ENCODE peak calls at places on chromosomes 1 and 21, in four cellular contexts. C, F, T and Q are unnamed samples.

GRCh38 chr1:198128528-198128927 is 28.3 kb upstream of the NEK7 start:
- DNase-seq in T (no peak), F (no peak), C (no peak), Q (no peak)

GRCh38 chr1:180732866-180733265 is 101.0 kb downstream of the XPR1 start:
- DNase-seq in F (no peak), C (no peak), T (no peak), Q (no peak)

GRCh38 chr1:54859687-54860391 is 27.2 kb downstream of the DHCR24 start:
- DNase-seq in T (no peak), C (no peak), F (no peak), Q (no peak)

GRCh38 chr21:25500598-25500997 is 106.7 kb downstream of the MRPL39 start:
- DNase-seq in T (no peak), F (no peak), C (no peak), Q (no peak)

GRCh38 chr1:168621356-168621755 is 45.0 kb downstream of the XCL1 start:
- DNase-seq in F (no peak), T (no peak), C (no peak), Q (no peak)

GRCh38 chr1:197485790-197486189 is 217.7 kb downstream of the CRB1 start:
- DNase-seq in T (no peak), F (no peak), C (no peak), Q (no peak)

GRCh38 chr1:67190410-67190809 is 24.2 kb downstream of the IL23R start:
- DNase-seq in T (no peak), F (no peak), C (no peak), Q (peak)

GRCh38 chr1:43834280-43835140 is 99.1 kb upstream of the ARTN start:
- DNase-seq in F (peak), C (no peak), T (no peak), Q (no peak)

GRCh38 chr1:52055854-52056109 is 313 bp upstream of the BTF3L4 start:
- DNase-seq in F (no peak), T (no peak), C (no peak), Q (no peak)

GRCh38 chr1:32765561-32766327 is 51.4 kb downstream of the YARS1 start:
- DNase-seq in C (no peak), T (no peak), F (no peak), Q (no peak)

GRCh38 chr1:176605151-176605550 is 142.2 kb downstream of the PAPPA2 start:
- DNase-seq in T (no peak), C (no peak), F (no peak), Q (no peak)

GRCh38 chr1:66676616-66677298 is 75.5 kb upstream of the DYNLT5 start:
- DNase-seq in T (no peak), C (no peak), F (no peak), Q (no peak)

GRCh38 chr1:235095938-235096562 is 32.6 kb downstream of the TOMM20 start:
- DNase-seq in T (no peak), C (no peak), F (no peak), Q (no peak)

GRCh38 chr1:45200435-45200834 is 6.0 kb downstream of the ZSWIM5 start:
- DNase-seq in F (no peak), C (no peak), T (no peak), Q (no peak)

GRCh38 chr1:245046764-245047163 is 108.0 kb upstream of the KIF26B start:
- DNase-seq in F (no peak), T (no peak), C (no peak), Q (no peak)

GRCh38 chr1:18712254-18712605 is 81.6 kb downstream of the PAX7 start:
- DNase-seq in C (no peak), F (no peak), T (no peak), Q (no peak)

GRCh38 chr1:226482975-226483660 is 65.4 kb upstream of the STUM start:
- DNase-seq in T (no peak), C (no peak), F (no peak), Q (no peak)

GRCh38 chr1:247347395-247348222 is 15.9 kb upstream of the ZNF496 start:
- DNase-seq in T (no peak), C (no peak), F (peak), Q (no peak)

GRCh38 chr1:151847867-151848596 is 5.5 kb downstream of the THEM5 start:
- DNase-seq in F (no peak), T (no peak), C (no peak), Q (no peak)

GRCh38 chr1:209873067-209873810 is 45.5 kb downstream of the UTP25 start:
- DNase-seq in F (no peak), T (no peak), C (no peak), Q (no peak)

GRCh38 chr1:245829194-245829593 is 674.4 kb downstream of the KIF26B start:
- DNase-seq in F (no peak), C (peak), T (no peak), Q (no peak)

GRCh38 chr1:155012052-155012546 is 9.5 kb downstream of the ZBTB7B start:
- DNase-seq in F (peak), T (no peak), C (no peak), Q (no peak)

GRCh38 chr1:198295975-198296374 is 139.2 kb downstream of the NEK7 start:
- DNase-seq in F (no peak), C (no peak), T (no peak), Q (no peak)

DNA sequence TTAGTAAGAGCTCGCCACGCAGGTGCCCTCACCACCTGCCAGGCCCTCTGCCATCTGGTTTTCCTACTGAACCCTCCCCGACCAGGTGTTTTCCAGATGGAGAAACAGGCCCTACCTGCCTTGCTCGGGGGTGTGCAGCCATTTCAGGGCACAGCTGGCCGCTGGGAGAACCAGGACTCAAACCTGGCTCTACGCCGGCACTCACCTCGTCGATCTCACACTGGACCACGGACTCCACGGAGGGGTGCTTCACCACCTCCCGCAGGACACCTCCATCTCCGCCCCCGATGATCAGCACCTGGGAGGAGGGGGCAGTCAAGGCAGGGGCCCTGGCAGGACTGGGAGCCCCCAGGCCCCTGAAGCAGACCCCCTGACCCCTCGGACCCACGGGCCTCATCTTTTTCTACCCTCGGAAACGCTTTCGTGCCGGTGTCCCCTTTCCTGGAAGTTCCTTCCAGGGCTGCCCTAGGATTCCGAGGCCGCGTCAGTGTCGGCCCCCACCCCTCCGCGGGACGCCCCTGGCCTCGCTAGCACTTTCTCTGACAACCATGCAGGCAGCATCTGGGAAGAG is 1.1 kb downstream of the SRM start:
- DNase-seq in C (no peak), F (peak), T (no peak), Q (no peak)
- TF ChIP-seq CHD4 in C (no peak), F (no peak), T (no peak), Q (no peak)

GRCh38 chr1:17096584-17096983 is 22.7 kb downstream of the PADI2 start:
- DNase-seq in T (no peak), C (no peak), F (no peak), Q (no peak)

GRCh38 chr1:17091252-17091651 is 28.0 kb downstream of the PADI2 start:
- DNase-seq in C (no peak), T (no peak), F (no peak), Q (no peak)

GRCh38 chr1:17094664-17095063 is 24.6 kb downstream of the PADI2 start:
- DNase-seq in C (peak), T (no peak), F (no peak), Q (no peak)

GRCh38 chr1:17090844-17091243 is 28.4 kb downstream of the PADI2 start:
- DNase-seq in F (no peak), C (no peak), T (no peak), Q (no peak)

DNA sequence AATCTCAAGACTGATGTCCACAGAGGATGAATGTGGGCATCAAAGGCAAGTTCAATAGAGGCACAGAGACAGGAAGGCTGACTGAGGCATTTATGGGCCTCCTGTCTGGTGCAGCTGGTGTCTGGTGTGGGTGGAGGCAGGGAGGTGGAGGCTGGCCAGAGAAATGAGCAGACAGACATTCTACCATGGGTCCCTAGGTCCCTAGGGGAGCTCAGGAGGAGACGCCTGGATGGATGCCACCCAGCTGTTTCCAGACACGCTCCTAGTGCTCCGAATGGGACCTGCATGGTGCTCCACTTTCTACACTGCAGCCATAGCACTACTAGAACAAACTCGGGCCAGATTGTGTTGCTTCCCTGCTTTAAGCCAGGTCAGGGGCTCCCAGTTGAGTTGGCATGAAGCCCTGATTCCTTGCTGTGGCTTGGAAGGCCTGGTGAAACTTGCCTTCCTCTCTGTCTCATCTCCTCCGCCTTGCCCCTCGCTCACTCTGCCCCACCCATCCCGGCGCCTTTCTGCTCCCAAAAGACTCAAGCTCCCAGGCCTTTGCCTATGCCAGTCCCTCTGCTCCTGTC is 25.3 kb downstream of the PADI2 start:
- DNase-seq in F (no peak), T (no peak), C (no peak), Q (no peak)
- TF ChIP-seq POLR2AphosphoS2 in F (no peak), T (no peak), C (no peak), Q (no peak)

GRCh38 chr1:150280138-150280707 is 2.1 kb upstream of the CIART start:
- DNase-seq in C (no peak), T (peak), F (no peak), Q (no peak)

GRCh38 chr1:150283260-150283659 is 906 bp downstream of the CIART start:
- DNase-seq in C (no peak), T (no peak), F (no peak), Q (no peak)

GRCh38 chr1:150282558-150282958 is 204 bp downstream of the CIART start:
- DNase-seq in T (no peak), C (no peak), F (no peak), Q (no peak)

GRCh38 chr1:150281221-150281757 is 1.1 kb upstream of the CIART start:
- DNase-seq in F (peak), C (no peak), T (no peak), Q (peak)

DNA sequence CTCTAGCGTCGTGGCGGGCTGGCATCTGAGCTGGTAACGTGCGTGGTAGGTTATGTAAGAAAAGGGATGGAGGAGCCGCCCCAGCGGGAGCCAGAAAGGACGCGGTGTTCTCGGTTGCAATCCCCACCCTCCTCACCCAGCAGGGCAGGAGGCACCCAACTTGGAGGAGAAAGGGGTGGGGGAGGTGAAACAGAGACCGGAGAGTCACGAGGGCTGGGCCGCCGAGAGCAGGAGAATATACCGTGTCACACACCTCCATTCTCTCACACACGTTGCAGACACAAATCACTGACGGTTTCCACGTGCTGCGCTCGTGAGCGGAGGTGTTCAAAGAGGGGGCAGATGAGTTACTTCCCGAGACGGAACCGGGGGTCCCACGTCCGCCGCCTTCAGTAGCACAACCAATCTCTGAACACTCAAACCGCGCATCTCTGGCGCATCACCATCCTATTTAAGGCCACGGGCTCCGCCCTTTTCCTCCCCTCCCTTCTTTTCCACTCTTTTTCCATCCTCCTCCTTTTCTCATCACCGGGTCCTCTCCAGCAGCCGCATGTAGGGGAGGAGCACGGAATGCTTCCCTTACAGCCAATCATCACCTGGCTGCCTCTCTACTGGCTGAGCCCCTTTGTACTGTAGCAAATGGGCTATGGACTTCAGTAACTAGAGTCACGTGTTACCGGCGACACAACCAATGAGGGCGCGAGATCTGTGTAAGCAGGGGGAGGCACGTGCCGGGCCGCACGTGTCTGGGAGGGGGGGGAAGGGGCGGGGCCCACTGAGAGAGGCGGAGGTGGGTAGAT is at the start of gene CIART:
- DNase-seq in C (no peak), F (no peak), T (no peak), Q (peak)
- TF ChIP-seq CHD4 in C (no peak), F (no peak), T (no peak), Q (no peak)

GRCh38 chr1:105795741-105796140 is 1260.7 kb upstream of the PRMT6 start:
- DNase-seq in C (no peak), T (no peak), F (no peak), Q (no peak)

GRCh38 chr1:105793541-105794146 is 1262.8 kb upstream of the PRMT6 start:
- DNase-seq in C (no peak), T (peak), F (peak), Q (no peak)
- TF ChIP-seq POLR2AphosphoS2 in C (no peak), T (no peak), F (no peak), Q (no peak)

GRCh38 chr21:35046223-35046690 is 2.8 kb downstream of the RUNX1 start:
- DNase-seq in F (no peak), C (no peak), T (no peak), Q (no peak)
- TF ChIP-seq CHD4 in F (no peak), C (no peak), T (no peak), Q (no peak)

DNA sequence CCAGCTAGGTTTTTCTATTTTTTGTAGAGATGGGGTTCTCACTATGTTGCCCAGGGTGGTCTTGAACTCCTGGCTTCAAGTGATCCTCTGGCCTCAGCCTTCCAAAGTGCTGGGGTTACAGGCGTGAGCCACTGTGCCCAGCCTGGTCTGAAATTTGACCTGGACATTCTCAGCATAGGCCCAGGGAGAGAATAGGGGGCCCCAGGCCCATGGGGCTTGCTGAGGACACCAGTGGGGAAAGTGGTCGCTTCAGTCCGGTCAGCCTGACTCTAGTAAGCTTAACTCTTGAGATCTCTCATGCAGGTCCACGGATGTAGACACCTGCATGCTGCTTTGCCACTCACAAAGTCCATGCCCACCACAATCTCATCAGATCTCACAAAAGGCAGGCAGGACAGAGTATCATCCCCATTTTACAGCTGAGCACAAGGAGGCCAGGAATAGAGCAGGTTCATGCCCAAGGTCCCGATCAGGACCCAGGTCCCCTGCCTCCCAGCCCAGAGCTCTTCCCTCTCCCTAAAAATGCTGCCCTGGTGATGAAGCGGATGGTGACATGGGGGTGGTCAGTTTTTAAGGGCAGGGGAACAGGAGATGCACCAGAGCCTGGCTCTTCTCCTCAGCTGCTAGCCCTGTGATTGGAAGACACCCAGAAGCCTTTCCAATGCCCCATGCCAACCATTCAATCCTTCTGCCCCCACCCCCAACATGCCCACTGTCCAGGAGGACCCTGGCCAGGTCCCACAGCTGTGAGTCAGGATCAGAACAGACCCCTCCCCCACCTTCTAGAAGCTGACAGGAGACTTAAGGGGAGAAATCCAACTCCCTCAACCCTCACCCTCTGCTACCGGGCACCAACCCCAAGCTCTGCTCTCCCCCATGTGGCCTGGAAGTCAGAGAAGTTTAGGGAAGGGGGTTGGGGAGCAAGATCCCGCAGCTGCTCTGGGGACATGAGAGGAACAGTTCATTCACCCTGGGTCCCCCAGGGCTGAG is 1.8 kb downstream of the FHL3 start:
- DNase-seq in T (no peak), C (no peak), F (no peak), Q (no peak)
- TF ChIP-seq POLR2AphosphoS2 in T (no peak), C (no peak), F (peak), Q (no peak)

DNA sequence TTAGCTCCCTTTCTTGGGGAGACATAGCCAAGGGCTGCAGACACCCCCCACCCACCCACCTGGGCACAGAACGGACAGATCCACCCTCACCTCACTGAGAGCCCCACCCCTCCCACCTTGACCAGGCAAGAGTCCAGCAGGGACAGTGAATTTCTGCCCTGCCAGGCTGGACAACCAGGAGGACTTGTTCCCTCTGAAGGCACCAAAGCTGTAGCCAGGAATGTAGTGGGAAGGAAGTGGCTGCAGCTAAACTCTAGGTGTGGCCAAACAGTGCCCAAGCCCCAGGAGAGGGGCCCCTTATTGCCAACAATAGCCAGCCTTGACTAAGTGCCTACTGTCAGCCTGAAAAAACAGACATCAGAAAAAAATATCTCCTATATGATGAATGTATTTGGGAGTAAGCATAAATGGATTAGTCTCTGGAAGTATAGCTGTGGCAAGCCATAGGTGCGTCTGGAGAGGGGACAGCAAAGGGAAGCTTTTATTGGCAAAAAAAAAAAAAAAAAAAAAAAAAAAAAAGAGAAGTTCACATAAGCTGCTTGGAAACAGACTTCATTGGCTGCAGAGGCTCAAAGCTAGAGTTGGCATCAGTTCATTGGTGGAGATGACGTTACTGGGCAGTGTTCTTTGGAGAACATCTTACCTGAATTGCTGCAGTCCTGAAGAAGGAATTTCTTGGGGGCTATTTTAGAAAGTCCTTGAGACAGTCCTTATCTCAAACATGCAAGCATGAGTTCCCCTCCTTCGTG is 64.1 kb upstream of the TMEM51 start:
- DNase-seq in T (no peak), F (no peak), C (no peak), Q (no peak)
- TF ChIP-seq CHD4 in T (no peak), F (no peak), C (no peak), Q (no peak)

GRCh38 chr1:98090351-98090750 is 169.5 kb upstream of the DPYD start:
- DNase-seq in C (no peak), F (no peak), T (no peak), Q (peak)
- TF ChIP-seq POLR2AphosphoS2 in C (no peak), F (no peak), T (no peak), Q (no peak)

DNA sequence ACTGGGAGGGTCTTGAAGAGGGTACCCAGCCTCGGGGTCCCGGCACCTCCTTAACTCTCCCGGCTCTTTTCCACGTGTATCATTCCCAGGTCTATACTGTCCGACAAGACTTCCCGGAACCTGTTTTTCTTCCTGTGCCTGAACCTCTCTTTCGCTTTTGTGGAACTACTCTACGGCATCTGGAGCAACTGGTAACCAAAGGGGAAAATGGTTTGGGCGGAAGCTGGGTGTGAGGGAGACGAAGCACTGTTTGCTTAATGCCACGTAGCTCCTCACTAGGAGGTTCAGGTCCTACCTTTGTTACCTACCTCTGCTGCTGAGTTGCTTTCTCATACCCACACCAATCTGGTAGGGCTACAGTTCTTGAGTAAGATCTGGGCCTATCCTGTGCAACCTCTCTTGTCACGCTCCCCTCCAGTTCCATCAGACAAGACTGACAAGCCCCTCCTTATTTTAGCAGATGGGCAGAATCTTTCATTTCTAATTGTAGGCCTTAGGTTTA is 642 bp downstream of the SLC30A7 start:
- DNase-seq in T (peak), C (peak), F (peak), Q (peak)
- TF ChIP-seq CHD4 in T (no peak), C (no peak), F (no peak), Q (no peak)

GRCh38 chr1:91700771-91701493 is 185.0 kb downstream of the TGFBR3 start:
- DNase-seq in F (no peak), T (no peak), C (no peak), Q (no peak)
- TF ChIP-seq POLR2AphosphoS2 in F (no peak), T (no peak), C (no peak), Q (no peak)